ENCODE peak calls at places on chromosomes 7 and 10, in nine cellular contexts. One of them, this sample, is unnamed.

GRCh38 chr10:5869156-5869555 is 20.5 kb downstream of the ANKRD16 start:
- DNase-seq in A673: no peak
- DNase-seq in esophagus muscularis mucosa: no peak
- DNase-seq in uterus: no peak
- DNase-seq in PC-3: no peak
- DNase-seq in spleen: no peak
- DNase-seq in vagina: no peak
- DNase-seq in CD8-positive, alpha-beta T cell: no peak
- DNase-seq in kidney: no peak
- DNase-seq in this sample: no peak

GRCh38 chr10:27240891-27241639 is 468 bp upstream of the ACBD5 start:
- DNase-seq in A673: no peak
- DNase-seq in esophagus muscularis mucosa: no peak
- DNase-seq in uterus: no peak
- DNase-seq in PC-3: peak; percentile 13
- DNase-seq in spleen: peak; percentile 88
- DNase-seq in vagina: peak; percentile 87
- DNase-seq in CD8-positive, alpha-beta T cell: no peak
- DNase-seq in kidney: peak; percentile 82
- DNase-seq in this sample: peak; percentile 32

GRCh38 chr10:7412482-7413251 is 1.8 kb upstream of the SFMBT2 start:
- DNase-seq in A673: no peak
- DNase-seq in esophagus muscularis mucosa: no peak
- DNase-seq in uterus: no peak
- DNase-seq in PC-3: no peak
- DNase-seq in spleen: peak; percentile 84
- DNase-seq in vagina: no peak
- DNase-seq in CD8-positive, alpha-beta T cell: no peak
- DNase-seq in kidney: peak; percentile 86
- DNase-seq in this sample: no peak

GRCh38 chr7:89027781-89028180 is 232.2 kb upstream of the TEX47 start:
- DNase-seq in A673: no peak
- DNase-seq in esophagus muscularis mucosa: no peak
- DNase-seq in uterus: no peak
- DNase-seq in PC-3: peak; percentile 59
- DNase-seq in spleen: no peak
- DNase-seq in vagina: no peak
- DNase-seq in CD8-positive, alpha-beta T cell: no peak
- DNase-seq in kidney: no peak
- DNase-seq in this sample: no peak

GRCh38 chr10:126380352-126381076 is 7.8 kb downstream of the ADAM12 start:
- DNase-seq in A673: no peak
- DNase-seq in esophagus muscularis mucosa: peak; percentile 66
- DNase-seq in uterus: no peak
- DNase-seq in PC-3: no peak
- DNase-seq in spleen: no peak
- DNase-seq in vagina: no peak
- DNase-seq in CD8-positive, alpha-beta T cell: no peak
- DNase-seq in kidney: no peak
- DNase-seq in this sample: no peak

GRCh38 chr7:158563911-158564647 is 23.5 kb downstream of the PTPRN2 start:
- DNase-seq in A673: no peak
- DNase-seq in esophagus muscularis mucosa: no peak
- DNase-seq in uterus: no peak
- DNase-seq in PC-3: no peak
- DNase-seq in spleen: no peak
- DNase-seq in vagina: no peak
- DNase-seq in CD8-positive, alpha-beta T cell: no peak
- DNase-seq in kidney: no peak
- DNase-seq in this sample: no peak

GRCh38 chr7:150950496-150951180 is 27.5 kb downstream of the KCNH2 start:
- DNase-seq in A673: no peak
- DNase-seq in esophagus muscularis mucosa: no peak
- DNase-seq in uterus: no peak
- DNase-seq in PC-3: no peak
- DNase-seq in spleen: peak; percentile 67
- DNase-seq in vagina: no peak
- DNase-seq in CD8-positive, alpha-beta T cell: no peak
- DNase-seq in kidney: peak; percentile 69
- DNase-seq in this sample: no peak

GRCh38 chr10:18501198-18501597 is 150.2 kb downstream of the NSUN6 start:
- DNase-seq in A673: no peak
- DNase-seq in esophagus muscularis mucosa: no peak
- DNase-seq in uterus: no peak
- DNase-seq in PC-3: peak; percentile 47
- DNase-seq in spleen: no peak
- DNase-seq in vagina: no peak
- DNase-seq in CD8-positive, alpha-beta T cell: no peak
- DNase-seq in kidney: no peak
- DNase-seq in this sample: no peak

GRCh38 chr10:97050205-97050745 is 135.5 kb downstream of the SLIT1 start:
- DNase-seq in A673: no peak
- DNase-seq in esophagus muscularis mucosa: no peak
- DNase-seq in uterus: no peak
- DNase-seq in PC-3: no peak
- DNase-seq in spleen: peak; percentile 58
- DNase-seq in vagina: no peak
- DNase-seq in CD8-positive, alpha-beta T cell: no peak
- DNase-seq in kidney: peak; percentile 37
- DNase-seq in this sample: no peak

GRCh38 chr7:84100866-84101265 is 93.7 kb downstream of the SEMA3A start:
- DNase-seq in A673: peak; percentile 64
- DNase-seq in esophagus muscularis mucosa: no peak
- DNase-seq in uterus: no peak
- DNase-seq in PC-3: peak; percentile 43
- DNase-seq in spleen: no peak
- DNase-seq in vagina: no peak
- DNase-seq in CD8-positive, alpha-beta T cell: no peak
- DNase-seq in kidney: no peak
- DNase-seq in this sample: no peak

GRCh38 chr10:122492955-122493597 is 31.7 kb downstream of the HTRA1 start:
- DNase-seq in A673: no peak
- DNase-seq in esophagus muscularis mucosa: no peak
- DNase-seq in uterus: peak; percentile 70
- DNase-seq in PC-3: no peak
- DNase-seq in spleen: no peak
- DNase-seq in vagina: no peak
- DNase-seq in CD8-positive, alpha-beta T cell: no peak
- DNase-seq in kidney: no peak
- DNase-seq in this sample: no peak

GRCh38 chr10:132463333-132464255 is 66.6 kb downstream of the PWWP2B start:
- DNase-seq in A673: no peak
- DNase-seq in esophagus muscularis mucosa: no peak
- DNase-seq in uterus: no peak
- DNase-seq in PC-3: no peak
- DNase-seq in spleen: peak; percentile 73
- DNase-seq in vagina: no peak
- DNase-seq in CD8-positive, alpha-beta T cell: no peak
- DNase-seq in kidney: peak; percentile 57
- DNase-seq in this sample: no peak

GRCh38 chr10:103429647-103430046 is 22.5 kb downstream of the CALHM2 start:
- DNase-seq in A673: no peak
- DNase-seq in esophagus muscularis mucosa: no peak
- DNase-seq in uterus: no peak
- DNase-seq in PC-3: no peak
- DNase-seq in spleen: peak; percentile 41
- DNase-seq in vagina: no peak
- DNase-seq in CD8-positive, alpha-beta T cell: no peak
- DNase-seq in kidney: no peak
- DNase-seq in this sample: no peak

GRCh38 chr10:103433858-103434257 is 18.3 kb downstream of the CALHM2 start:
- DNase-seq in A673: no peak
- DNase-seq in esophagus muscularis mucosa: no peak
- DNase-seq in uterus: no peak
- DNase-seq in PC-3: no peak
- DNase-seq in spleen: no peak
- DNase-seq in vagina: no peak
- DNase-seq in CD8-positive, alpha-beta T cell: no peak
- DNase-seq in kidney: no peak
- DNase-seq in this sample: no peak

GRCh38 chr10:103431902-103432301 is 20.3 kb downstream of the CALHM2 start:
- DNase-seq in A673: no peak
- DNase-seq in esophagus muscularis mucosa: no peak
- DNase-seq in uterus: no peak
- DNase-seq in PC-3: no peak
- DNase-seq in spleen: no peak
- DNase-seq in vagina: no peak
- DNase-seq in CD8-positive, alpha-beta T cell: no peak
- DNase-seq in kidney: no peak
- DNase-seq in this sample: no peak

GRCh38 chr10:103428989-103429643 is 23.1 kb downstream of the CALHM2 start:
- DNase-seq in A673: no peak
- DNase-seq in esophagus muscularis mucosa: no peak
- DNase-seq in uterus: no peak
- DNase-seq in PC-3: no peak
- DNase-seq in spleen: no peak
- DNase-seq in vagina: no peak
- DNase-seq in CD8-positive, alpha-beta T cell: no peak
- DNase-seq in kidney: no peak
- DNase-seq in this sample: no peak

DNA sequence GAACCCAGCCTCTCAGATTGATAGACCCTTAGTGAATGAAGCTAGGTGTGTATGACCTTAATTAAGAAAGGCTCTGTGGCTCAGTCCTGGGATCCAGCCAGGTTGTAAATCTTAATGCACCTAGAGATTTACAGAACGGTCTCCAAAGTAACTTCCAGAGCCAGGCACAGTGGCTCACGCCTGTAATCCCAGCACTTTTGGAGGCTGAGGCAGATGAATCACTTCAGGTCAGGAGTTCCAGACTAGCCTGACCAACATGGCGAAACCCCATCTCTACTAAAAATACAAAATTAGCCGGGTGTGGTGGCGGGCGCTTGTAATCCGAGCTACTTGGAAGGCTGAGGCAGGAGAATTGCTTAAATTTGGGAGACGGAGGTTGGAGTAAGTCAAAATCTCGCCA is 24.3 kb downstream of the CALHM2 start:
- DNase-seq in A673: no peak
- DNase-seq in esophagus muscularis mucosa: no peak
- DNase-seq in uterus: no peak
- DNase-seq in PC-3: no peak
- DNase-seq in spleen: peak; percentile 28
- DNase-seq in vagina: no peak
- DNase-seq in CD8-positive, alpha-beta T cell: no peak
- DNase-seq in kidney: no peak
- DNase-seq in this sample: no peak
- H3K36me3 ChIP-seq in A673: peaks cover 89% of the 10 kb centered on the region
- H3K36me3 ChIP-seq in esophagus muscularis mucosa: peaks cover 94% of the 10 kb centered on the region
- H3K36me3 ChIP-seq in uterus: no peaks in the 10 kb centered on the region
- H3K36me3 ChIP-seq in PC-3: peaks cover 39% of the 10 kb centered on the region
- H3K36me3 ChIP-seq in spleen: peaks cover 76% of the 10 kb centered on the region
- H3K36me3 ChIP-seq in vagina: no peaks in the 10 kb centered on the region
- H3K36me3 ChIP-seq in CD8-positive, alpha-beta T cell: peaks cover 30% of the 10 kb centered on the region
- H3K36me3 ChIP-seq in kidney: peaks cover 35% of the 10 kb centered on the region
- H3K36me3 ChIP-seq in this sample: peaks cover 13% of the 10 kb centered on the region

GRCh38 chr10:1117651-1118050 is 61.5 kb downstream of the WDR37 start:
- DNase-seq in A673: no peak
- DNase-seq in esophagus muscularis mucosa: no peak
- DNase-seq in uterus: no peak
- DNase-seq in PC-3: no peak
- DNase-seq in spleen: no peak
- DNase-seq in vagina: no peak
- DNase-seq in CD8-positive, alpha-beta T cell: no peak
- DNase-seq in kidney: no peak
- DNase-seq in this sample: no peak
- H3K36me3 ChIP-seq in A673: peaks cover 7% of the 10 kb centered on the region
- H3K36me3 ChIP-seq in esophagus muscularis mucosa: peaks cover 96% of the 10 kb centered on the region
- H3K36me3 ChIP-seq in uterus: no peaks in the 10 kb centered on the region
- H3K36me3 ChIP-seq in PC-3: no peaks in the 10 kb centered on the region
- H3K36me3 ChIP-seq in spleen: peaks cover 94% of the 10 kb centered on the region
- H3K36me3 ChIP-seq in vagina: no peaks in the 10 kb centered on the region
- H3K36me3 ChIP-seq in CD8-positive, alpha-beta T cell: peaks cover 46% of the 10 kb centered on the region
- H3K36me3 ChIP-seq in kidney: peaks cover 33% of the 10 kb centered on the region
- H3K36me3 ChIP-seq in this sample: peaks cover 31% of the 10 kb centered on the region

GRCh38 chr7:22302951-22303423 is 54.0 kb downstream of the RAPGEF5 start:
- DNase-seq in A673: peak; percentile 73
- DNase-seq in esophagus muscularis mucosa: no peak
- DNase-seq in uterus: no peak
- DNase-seq in PC-3: no peak
- DNase-seq in spleen: no peak
- DNase-seq in vagina: no peak
- DNase-seq in CD8-positive, alpha-beta T cell: no peak
- DNase-seq in kidney: no peak
- DNase-seq in this sample: no peak

GRCh38 chr7:22305706-22306105 is 51.2 kb downstream of the RAPGEF5 start:
- DNase-seq in A673: no peak
- DNase-seq in esophagus muscularis mucosa: no peak
- DNase-seq in uterus: no peak
- DNase-seq in PC-3: no peak
- DNase-seq in spleen: no peak
- DNase-seq in vagina: no peak
- DNase-seq in CD8-positive, alpha-beta T cell: no peak
- DNase-seq in kidney: no peak
- DNase-seq in this sample: no peak

GRCh38 chr7:22300839-22301238 is 56.1 kb downstream of the RAPGEF5 start:
- DNase-seq in A673: no peak
- DNase-seq in esophagus muscularis mucosa: no peak
- DNase-seq in uterus: no peak
- DNase-seq in PC-3: no peak
- DNase-seq in spleen: no peak
- DNase-seq in vagina: no peak
- DNase-seq in CD8-positive, alpha-beta T cell: no peak
- DNase-seq in kidney: no peak
- DNase-seq in this sample: no peak

GRCh38 chr7:22302193-22302592 is 54.8 kb downstream of the RAPGEF5 start:
- DNase-seq in A673: no peak
- DNase-seq in esophagus muscularis mucosa: no peak
- DNase-seq in uterus: no peak
- DNase-seq in PC-3: no peak
- DNase-seq in spleen: no peak
- DNase-seq in vagina: no peak
- DNase-seq in CD8-positive, alpha-beta T cell: no peak
- DNase-seq in kidney: no peak
- DNase-seq in this sample: no peak

DNA sequence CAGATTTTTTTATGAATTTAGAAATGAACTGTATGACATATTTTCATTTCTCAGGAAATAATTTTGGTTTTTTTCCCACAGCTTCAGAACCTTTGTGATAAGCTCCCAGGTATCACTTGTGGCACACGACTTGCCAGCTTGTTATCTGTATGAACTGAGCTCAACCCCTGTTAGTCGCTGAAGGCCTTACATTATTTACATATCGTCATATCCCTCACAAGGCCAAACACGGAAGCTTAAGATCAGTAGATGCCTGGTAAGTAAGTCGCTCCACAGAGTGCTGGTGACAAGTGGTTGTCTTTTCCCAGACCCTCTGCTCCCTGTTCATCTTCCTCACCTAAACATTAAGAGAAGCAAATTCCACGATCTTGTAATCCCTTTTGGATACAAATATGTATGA is 55.2 kb downstream of the RAPGEF5 start:
- DNase-seq in A673: no peak
- DNase-seq in esophagus muscularis mucosa: no peak
- DNase-seq in uterus: no peak
- DNase-seq in PC-3: no peak
- DNase-seq in spleen: no peak
- DNase-seq in vagina: no peak
- DNase-seq in CD8-positive, alpha-beta T cell: no peak
- DNase-seq in kidney: no peak
- DNase-seq in this sample: peak; percentile 65
- H3K36me3 ChIP-seq in A673: peaks cover 9% of the 10 kb centered on the region
- H3K36me3 ChIP-seq in esophagus muscularis mucosa: no peaks in the 10 kb centered on the region
- H3K36me3 ChIP-seq in uterus: no peaks in the 10 kb centered on the region
- H3K36me3 ChIP-seq in PC-3: peaks cover 2% of the 10 kb centered on the region
- H3K36me3 ChIP-seq in spleen: no peaks in the 10 kb centered on the region
- H3K36me3 ChIP-seq in vagina: no peaks in the 10 kb centered on the region
- H3K36me3 ChIP-seq in CD8-positive, alpha-beta T cell: no peaks in the 10 kb centered on the region
- H3K36me3 ChIP-seq in kidney: no peaks in the 10 kb centered on the region
- H3K36me3 ChIP-seq in this sample: peaks cover 6% of the 10 kb centered on the region

GRCh38 chr10:34236927-34237326 is 578.2 kb downstream of the PARD3 start:
- DNase-seq in A673: no peak
- DNase-seq in esophagus muscularis mucosa: no peak
- DNase-seq in uterus: no peak
- DNase-seq in PC-3: no peak
- DNase-seq in spleen: no peak
- DNase-seq in vagina: no peak
- DNase-seq in CD8-positive, alpha-beta T cell: no peak
- DNase-seq in kidney: no peak
- DNase-seq in this sample: no peak
- H3K36me3 ChIP-seq in A673: no peaks in the 10 kb centered on the region
- H3K36me3 ChIP-seq in esophagus muscularis mucosa: no peaks in the 10 kb centered on the region
- H3K36me3 ChIP-seq in uterus: no peaks in the 10 kb centered on the region
- H3K36me3 ChIP-seq in PC-3: no peaks in the 10 kb centered on the region
- H3K36me3 ChIP-seq in spleen: no peaks in the 10 kb centered on the region
- H3K36me3 ChIP-seq in vagina: no peaks in the 10 kb centered on the region
- H3K36me3 ChIP-seq in CD8-positive, alpha-beta T cell: no peaks in the 10 kb centered on the region
- H3K36me3 ChIP-seq in kidney: no peaks in the 10 kb centered on the region
- H3K36me3 ChIP-seq in this sample: no peaks in the 10 kb centered on the region

This sample was measured in small intestine.